ENCODE peak calls at places on chromosome 3, in four cellular contexts. One of them, this sample, is unnamed.
A peak's percentile ranks its signal among the peaks of the same experiment; 100 is the strongest.

GRCh38 chr3:33364531-33365128 is 75.6 kb downstream of the UBP1 start:
- DNase-seq in GM12878: no peak
- DNase-seq in H1: no peak
- DNase-seq in K562: no peak
- DNase-seq in this sample: no peak

GRCh38 chr3:140270329-140270728 is 335.3 kb downstream of the CLSTN2 start:
- DNase-seq in H1: no peak
- DNase-seq in GM12878: no peak
- DNase-seq in K562: no peak
- DNase-seq in this sample: no peak

GRCh38 chr3:183975981-183976662 is 41.6 kb downstream of the ABCC5 start:
- DNase-seq in K562: peak; percentile 85
- DNase-seq in H1: no peak
- DNase-seq in GM12878: no peak
- DNase-seq in this sample: no peak

GRCh38 chr3:150751781-150752263 is 11.1 kb downstream of the SIAH2 start:
- DNase-seq in H1: no peak
- DNase-seq in K562: no peak
- DNase-seq in GM12878: no peak
- DNase-seq in this sample: no peak

GRCh38 chr3:3665961-3666640 is 133.1 kb upstream of the LRRN1 start:
- DNase-seq in GM12878: peak; percentile 23
- DNase-seq in H1: no peak
- DNase-seq in K562: no peak
- DNase-seq in this sample: no peak

GRCh38 chr3:158456114-158456513 is 114.9 kb upstream of the MLF1 start:
- DNase-seq in H1: no peak
- DNase-seq in K562: no peak
- DNase-seq in GM12878: no peak
- DNase-seq in this sample: no peak

GRCh38 chr3:38360345-38360744 is 13.8 kb downstream of the XYLB start:
- DNase-seq in GM12878: no peak
- DNase-seq in K562: no peak
- DNase-seq in H1: no peak
- DNase-seq in this sample: no peak

GRCh38 chr3:195897081-195897852 is 11.1 kb downstream of the TNK2 start:
- DNase-seq in GM12878: no peak
- DNase-seq in H1: no peak
- DNase-seq in K562: peak; percentile 58
- DNase-seq in this sample: peak; percentile 83

GRCh38 chr3:192570315-192570714 is 157.0 kb downstream of the FGF12 start:
- DNase-seq in K562: no peak
- DNase-seq in H1: no peak
- DNase-seq in GM12878: no peak
- DNase-seq in this sample: no peak

GRCh38 chr3:149080011-149080698 is 6.2 kb downstream of the HLTF start:
- DNase-seq in K562: peak; percentile 10
- DNase-seq in GM12878: no peak
- DNase-seq in H1: no peak
- DNase-seq in this sample: peak; percentile 13

GRCh38 chr3:20669675-20670074 is 483.7 kb upstream of the SGO1 start:
- DNase-seq in GM12878: no peak
- DNase-seq in H1: no peak
- DNase-seq in K562: no peak
- DNase-seq in this sample: no peak

GRCh38 chr3:110311526-110311925 is 760.1 kb upstream of the NECTIN3 start:
- DNase-seq in GM12878: no peak
- DNase-seq in K562: no peak
- DNase-seq in H1: no peak
- DNase-seq in this sample: no peak

GRCh38 chr3:177427540-177427939 is 230.3 kb upstream of the TBL1XR1 start:
- DNase-seq in GM12878: no peak
- DNase-seq in H1: no peak
- DNase-seq in K562: no peak
- DNase-seq in this sample: no peak

GRCh38 chr3:149352556-149352955 is 19.1 kb upstream of the TM4SF18 start:
- DNase-seq in K562: peak; percentile 48
- DNase-seq in GM12878: no peak
- DNase-seq in H1: peak; percentile 66
- DNase-seq in this sample: peak; percentile 62

GRCh38 chr3:94978076-94978475 is 915.2 kb downstream of the NSUN3 start:
- DNase-seq in K562: no peak
- DNase-seq in H1: no peak
- DNase-seq in GM12878: no peak
- DNase-seq in this sample: no peak

GRCh38 chr3:88031543-88032148 is 27.2 kb downstream of the CGGBP1 start:
- DNase-seq in K562: peak; percentile 18
- DNase-seq in GM12878: peak; percentile 26
- DNase-seq in H1: no peak
- DNase-seq in this sample: no peak

GRCh38 chr3:39327746-39328349 is 1.7 kb upstream of the CCR8 start:
- DNase-seq in GM12878: peak; percentile 67
- DNase-seq in K562: no peak
- DNase-seq in H1: no peak
- DNase-seq in this sample: no peak

GRCh38 chr3:87473944-87474343 is 197.6 kb upstream of the POU1F1 start:
- DNase-seq in H1: no peak
- DNase-seq in K562: no peak
- DNase-seq in GM12878: no peak
- DNase-seq in this sample: no peak

GRCh38 chr3:30135190-30135589 is 471.2 kb upstream of the TGFBR2 start:
- DNase-seq in K562: no peak
- DNase-seq in GM12878: no peak
- DNase-seq in H1: no peak
- DNase-seq in this sample: no peak

GRCh38 chr3:39150803-39151631 is 2.4 kb downstream of the CSRNP1 start:
- DNase-seq in H1: no peak
- DNase-seq in K562: peak; percentile 87
- DNase-seq in GM12878: no peak
- DNase-seq in this sample: peak; percentile 49

GRCh38 chr3:35744419-35744818 is 105.1 kb downstream of the ARPP21 start:
- DNase-seq in H1: peak; percentile 27
- DNase-seq in K562: no peak
- DNase-seq in GM12878: no peak
- DNase-seq in this sample: no peak

GRCh38 chr3:53478166-53478830 is 16.1 kb upstream of the CACNA1D start:
- DNase-seq in H1: no peak
- DNase-seq in K562: no peak
- DNase-seq in GM12878: no peak
- DNase-seq in this sample: peak; percentile 45

GRCh38 chr3:100880845-100881244 is 112.4 kb downstream of the ABI3BP start:
- DNase-seq in GM12878: no peak
- DNase-seq in H1: no peak
- DNase-seq in K562: no peak
- DNase-seq in this sample: no peak

GRCh38 chr3:10806001-10806400 is 10.0 kb upstream of the SLC6A11 start:
- DNase-seq in K562: no peak
- DNase-seq in H1: no peak
- DNase-seq in GM12878: no peak
- DNase-seq in this sample: no peak

GRCh38 chr3:10287936-10288574 is 4.7 kb downstream of the GHRL start:
- DNase-seq in GM12878: no peak
- DNase-seq in H1: no peak
- DNase-seq in K562: no peak
- DNase-seq in this sample: no peak

GRCh38 chr3:46349484-46350261 is 4.2 kb upstream of the CCR2 start:
- DNase-seq in H1: no peak
- DNase-seq in K562: no peak
- DNase-seq in GM12878: no peak
- DNase-seq in this sample: no peak

GRCh38 chr3:99644741-99645140 is 6.3 kb downstream of the COL8A1 start:
- DNase-seq in H1: no peak
- DNase-seq in GM12878: no peak
- DNase-seq in K562: no peak
- DNase-seq in this sample: no peak

GRCh38 chr3:72255736-72256559 is 471.0 kb upstream of the PROK2 start:
- DNase-seq in H1: no peak
- DNase-seq in K562: no peak
- DNase-seq in GM12878: no peak
- DNase-seq in this sample: peak; percentile 91

GRCh38 chr3:127480196-127480933 is 110.2 kb downstream of the TPRA1 start:
- DNase-seq in K562: no peak
- DNase-seq in H1: no peak
- DNase-seq in GM12878: no peak
- DNase-seq in this sample: no peak

GRCh38 chr3:174442317-174442682 is 416.8 kb upstream of the NAALADL2 start:
- DNase-seq in GM12878: no peak
- DNase-seq in K562: no peak
- DNase-seq in H1: no peak
- DNase-seq in this sample: no peak
- H3K9ac ChIP-seq in GM12878: no peak overlapping the region
- H3K9ac ChIP-seq in K562: no peak overlapping the region
- H3K9ac ChIP-seq in H1: no peak overlapping the region
- H3K9ac ChIP-seq in this sample: peak overlapping the region; percentile 91

GRCh38 chr3:124559650-124560405 is 170.4 kb upstream of the UMPS start:
- DNase-seq in K562: peak; percentile 77
- DNase-seq in GM12878: no peak
- DNase-seq in H1: no peak
- DNase-seq in this sample: peak; percentile 78
- TF ChIP-seq NRF1 in K562: no peak
- TF ChIP-seq NRF1 in GM12878: no peak
- TF ChIP-seq NRF1 in H1: no peak
- TF ChIP-seq NRF1 in this sample: no peak

DNA sequence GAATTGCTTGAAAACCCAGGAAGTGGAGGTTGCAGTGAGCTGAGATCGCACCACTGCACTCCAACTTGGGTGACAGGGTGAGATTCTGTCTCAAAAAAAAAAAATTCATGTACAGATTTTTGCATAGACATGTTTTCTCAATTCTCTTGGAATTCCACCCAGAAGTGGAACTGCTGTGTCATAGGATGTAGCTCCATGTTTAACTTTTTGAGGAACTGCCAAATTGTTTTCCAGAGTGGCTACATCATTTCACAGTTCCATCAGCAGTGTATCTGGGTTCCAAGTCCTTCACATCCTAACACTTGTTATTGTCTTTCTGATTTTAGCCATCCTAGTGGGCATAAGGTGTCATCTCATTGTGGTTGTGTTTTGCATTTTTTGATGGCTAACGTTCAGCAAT is 9.9 kb downstream of the CAPN7 start:
- DNase-seq in GM12878: no peak
- DNase-seq in H1: no peak
- DNase-seq in K562: no peak
- DNase-seq in this sample: no peak
- H3K9ac ChIP-seq in GM12878: no peak overlapping the region
- H3K9ac ChIP-seq in H1: no peak overlapping the region
- H3K9ac ChIP-seq in K562: no peak overlapping the region
- H3K9ac ChIP-seq in this sample: no peak overlapping the region

DNA sequence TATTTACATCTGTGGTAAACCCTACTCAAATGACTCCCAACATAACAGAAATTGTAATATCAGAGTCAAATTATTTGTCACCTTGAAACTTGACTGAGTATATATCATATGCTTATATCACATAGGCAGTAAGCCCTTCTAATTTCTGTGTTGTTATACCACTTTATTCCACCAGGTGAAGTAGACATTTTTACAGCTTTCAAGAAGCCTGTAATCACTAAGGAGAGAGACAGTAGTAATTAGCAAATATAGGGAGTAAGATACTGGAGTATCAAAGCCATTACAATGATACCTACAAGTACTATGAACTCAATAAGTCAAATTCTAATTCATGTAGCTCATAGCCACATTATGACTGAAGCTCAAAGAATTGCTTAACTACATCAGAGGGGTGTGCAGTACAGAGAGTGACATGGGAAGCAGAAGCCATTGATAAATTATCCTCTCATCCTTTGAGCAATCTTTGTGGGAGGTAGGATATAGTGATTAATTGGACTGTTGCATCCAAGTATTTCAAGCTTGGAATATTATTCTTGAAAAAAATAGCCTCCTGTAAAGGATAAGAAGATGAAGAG is 1005.8 kb downstream of the ZPLD1 start:
- DNase-seq in GM12878: no peak
- DNase-seq in H1: no peak
- DNase-seq in K562: no peak
- DNase-seq in this sample: no peak
- TF ChIP-seq NRF1 in GM12878: no peak
- TF ChIP-seq NRF1 in H1: no peak
- TF ChIP-seq NRF1 in K562: no peak
- TF ChIP-seq NRF1 in this sample: no peak

GRCh38 chr3:181933052-181933618 is 221.4 kb downstream of the SOX2 start:
- DNase-seq in H1: no peak
- DNase-seq in GM12878: peak; percentile 45
- DNase-seq in K562: no peak
- DNase-seq in this sample: no peak
- H3K9ac ChIP-seq in H1: no peak overlapping the region
- H3K9ac ChIP-seq in GM12878: no peak overlapping the region
- H3K9ac ChIP-seq in K562: no peak overlapping the region
- H3K9ac ChIP-seq in this sample: no peak overlapping the region